ENCODE peak calls at places on chromosomes 12 and 14, in four cellular contexts. M is IMR-90, F is A549, O is K562. V is an unnamed sample.

GRCh38 chr12:3493225-3494049 is 2.4 kb downstream of the PRMT8 start:
- DNase-seq in O (no peak), M (no peak), F (no peak), V (no peak)

GRCh38 chr14:21267431-21267845 is 1.8 kb downstream of the HNRNPC start:
- DNase-seq in O (no peak), M (no peak), F (no peak), V (no peak)

GRCh38 chr12:50079771-50080170 is 5.4 kb upstream of the SMARCD1 start:
- DNase-seq in F (no peak), M (no peak), O (no peak), V (no peak)

GRCh38 chr12:10339441-10339840 is 31.8 kb downstream of the KLRD1 start:
- DNase-seq in M (no peak), O (no peak), F (no peak), V (no peak)

GRCh38 chr14:36767603-36768281 is 106.1 kb downstream of the PAX9 start:
- DNase-seq in M (no peak), O (peak; percentile 25), F (no peak), V (no peak)

GRCh38 chr12:93427779-93428564 is 13.8 kb downstream of the UBE2N start:
- DNase-seq in M (peak; percentile 80), F (no peak), O (no peak), V (no peak)

GRCh38 chr14:102223682-102224081 is 81.3 kb downstream of the MOK start:
- DNase-seq in O (no peak), F (no peak), M (no peak), V (no peak)

GRCh38 chr12:51307655-51308593 is 16.1 kb downstream of the BIN2 start:
- DNase-seq in M (peak; percentile 87), O (peak; percentile 22), F (peak; percentile 89), V (no peak)

GRCh38 chr12:71214511-71215285 is 56.9 kb upstream of the TSPAN8 start:
- DNase-seq in O (no peak), F (no peak), M (no peak), V (peak; percentile 18)

GRCh38 chr14:91140672-91141071 is 26.8 kb downstream of the DGLUCY start:
- DNase-seq in M (no peak), F (peak; percentile 51), O (peak; percentile 13), V (peak; percentile 55)

DNA sequence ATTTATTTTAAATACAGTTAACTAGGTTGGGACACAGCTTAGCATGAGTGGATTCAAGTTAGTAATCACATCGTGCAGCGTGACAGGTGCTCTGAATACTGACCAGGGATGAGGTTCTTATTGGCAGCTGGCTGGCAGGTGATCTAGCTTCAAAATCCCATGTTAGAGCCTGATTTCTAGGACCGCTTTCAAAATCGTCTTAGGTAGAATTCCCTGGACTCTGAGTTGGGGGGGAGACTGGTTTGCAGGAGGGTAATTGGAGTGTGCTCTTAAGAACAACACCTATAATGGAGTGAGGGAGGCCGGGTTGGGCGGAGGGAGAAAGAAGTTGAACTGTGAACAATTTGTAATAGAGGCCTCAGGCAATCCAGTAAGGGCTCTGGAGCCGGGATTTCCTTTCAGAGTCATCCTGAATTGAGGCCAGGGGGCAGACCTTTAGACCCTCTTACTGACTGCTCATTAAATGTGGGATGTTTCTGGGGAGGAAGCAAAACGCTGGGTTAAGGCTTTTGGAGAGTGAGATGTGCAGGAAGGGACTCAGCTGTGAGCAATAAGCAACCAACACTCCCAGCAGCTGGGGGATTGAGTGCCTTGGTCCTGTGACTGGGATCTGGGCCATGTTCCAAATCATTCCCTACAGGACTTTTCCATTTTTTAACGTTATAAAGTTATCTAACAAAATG is 920 bp upstream of the YARS2 start:
- DNase-seq in F (no peak), O (no peak), M (no peak), V (no peak)
- TF ChIP-seq MAZ in F (no peak), O (no peak), M (no peak), V (no peak)

GRCh38 chr14:75533791-75534190 is 11.5 kb downstream of the BATF start:
- DNase-seq in F (no peak), O (no peak), M (no peak), V (no peak)

GRCh38 chr14:75531660-75532317 is 9.5 kb downstream of the BATF start:
- DNase-seq in O (no peak), F (peak; percentile 41), M (no peak), V (no peak)

GRCh38 chr14:75535164-75535898 is 13.1 kb downstream of the BATF start:
- DNase-seq in O (no peak), M (no peak), F (no peak), V (peak; percentile 31)

GRCh38 chr14:75527449-75528163 is 5.3 kb downstream of the BATF start:
- DNase-seq in F (no peak), M (no peak), O (no peak), V (no peak)

GRCh38 chr14:75531256-75531655 is 9.0 kb downstream of the BATF start:
- DNase-seq in O (no peak), M (no peak), F (no peak), V (no peak)
- TF ChIP-seq MAZ in O (no peak), M (no peak), F (no peak), V (no peak)

GRCh38 chr12:103905730-103906349 is 24.4 kb upstream of the HSP90B1 start:
- DNase-seq in O (no peak), M (no peak), F (no peak), V (no peak)
- TF ChIP-seq MAZ in O (no peak), M (no peak), F (no peak), V (no peak)

GRCh38 chr14:34364201-34364600 is 97.8 kb downstream of the SPTSSA start:
- DNase-seq in O (no peak), F (no peak), M (no peak), V (no peak)

GRCh38 chr14:34372766-34373165 is 89.3 kb downstream of the SPTSSA start:
- DNase-seq in M (no peak), O (no peak), F (no peak), V (peak; percentile 52)

GRCh38 chr14:34365309-34365915 is 96.6 kb downstream of the SPTSSA start:
- DNase-seq in O (no peak), F (no peak), M (peak; percentile 13), V (peak; percentile 59)

GRCh38 chr14:34368971-34369665 is 92.9 kb downstream of the SPTSSA start:
- DNase-seq in O (no peak), M (no peak), F (no peak), V (no peak)

GRCh38 chr14:34368115-34368970 is 93.7 kb downstream of the SPTSSA start:
- DNase-seq in O (no peak), F (no peak), M (peak; percentile 10), V (peak; percentile 84)
- TF ChIP-seq MAZ in O (no peak), F (no peak), M (no peak), V (no peak)

GRCh38 chr14:81200041-81200440 is 20.7 kb downstream of the GTF2A1 start:
- DNase-seq in F (no peak), M (no peak), O (no peak), V (no peak)
- TF ChIP-seq MAZ in F (no peak), M (no peak), O (no peak), V (no peak)

DNA sequence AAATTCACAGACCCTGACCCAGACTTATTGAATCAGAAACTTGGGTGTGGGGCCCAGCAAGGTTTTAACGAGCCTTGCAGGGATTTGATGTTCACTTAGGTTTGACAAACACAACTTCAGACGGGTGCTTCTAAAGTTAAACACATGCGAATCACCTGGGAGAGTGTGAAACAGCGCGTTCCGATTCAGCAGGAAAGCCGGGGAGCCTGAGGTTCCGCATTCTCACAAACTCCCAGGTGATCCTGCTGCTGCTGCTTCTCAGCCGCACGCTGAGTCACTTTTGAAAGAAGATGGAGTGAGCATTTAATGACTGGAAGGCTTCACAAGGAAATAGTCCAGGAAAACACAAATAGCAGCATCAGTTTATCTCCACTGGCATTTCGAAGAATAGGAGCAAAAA is 44.2 kb upstream of the DDX11 start:
- DNase-seq in O (no peak), M (no peak), F (no peak), V (no peak)
- TF ChIP-seq MAZ in O (no peak), M (no peak), F (no peak), V (no peak)

V was measured in HepG2.